ENCODE peak calls at places on chromosomes 5 and 9, in six cellular contexts. O is neuronal stem cell, K is H9, T is mesenchymal stem cell, R is H1, X is trophoblast cell. Q is an unnamed sample.

GRCh38 chr5:12910611-12911010 is 1006.4 kb upstream of the CTNND2 start:
- DNase-seq in O (no peak), R (no peak), T (peak), X (no peak), K (no peak), Q (no peak)

GRCh38 chr5:160685219-160685618 is 166.8 kb downstream of the ATP10B start:
- DNase-seq in O (no peak), R (no peak), T (no peak), K (no peak), X (no peak), Q (no peak)

GRCh38 chr9:91151014-91151740 is 210.5 kb downstream of the AUH start:
- DNase-seq in T (peak), X (no peak), R (no peak), O (no peak), K (no peak), Q (peak)

GRCh38 chr5:14526493-14526892 is 55.1 kb upstream of the OTULINL start:
- DNase-seq in K (no peak), O (no peak), R (no peak), T (no peak), X (no peak), Q (no peak)

GRCh38 chr5:73496984-73497457 is 1.2 kb upstream of the BTF3 start:
- DNase-seq in X (no peak), K (no peak), R (no peak), O (no peak), T (peak), Q (peak)

GRCh38 chr5:68172314-68172713 is 43.2 kb upstream of the PIK3R1 start:
- DNase-seq in T (no peak), K (no peak), X (no peak), R (no peak), O (no peak), Q (no peak)

GRCh38 chr5:98214240-98215051 is 559.0 kb upstream of the RGMB start:
- DNase-seq in K (no peak), X (no peak), O (no peak), R (no peak), T (no peak), Q (peak)

GRCh38 chr9:89442016-89442415 is 55.9 kb downstream of the SEMA4D start:
- DNase-seq in T (no peak), O (no peak), R (no peak), K (no peak), X (no peak), Q (no peak)

GRCh38 chr9:117704024-117704575 is at the start of gene TLR4:
- DNase-seq in O (peak), R (no peak), K (peak), X (peak), T (peak), Q (no peak)

GRCh38 chr5:134003957-134004625 is 684 bp downstream of the VDAC1 start:
- DNase-seq in T (peak), R (no peak), X (peak), O (peak), K (no peak), Q (peak)

GRCh38 chr9:111038336-111039202 is at the start of gene LPAR1:
- DNase-seq in R (peak), X (no peak), K (peak), O (peak), T (peak), Q (peak)

GRCh38 chr9:4362281-4362680 is 62.4 kb upstream of the GLIS3 start:
- DNase-seq in R (no peak), O (no peak), X (no peak), K (no peak), T (no peak), Q (no peak)

GRCh38 chr5:6885581-6885980 is 172.3 kb downstream of the TENT4A start:
- DNase-seq in X (no peak), K (no peak), O (no peak), R (no peak), T (no peak), Q (no peak)

GRCh38 chr5:151670953-151671636 is 15.6 kb downstream of the SPARC start:
- DNase-seq in K (no peak), R (no peak), T (peak), O (no peak), X (no peak), Q (peak)

GRCh38 chr5:11903614-11904269 is 504 bp downstream of the CTNND2 start:
- DNase-seq in O (peak), R (peak), T (peak), K (peak), X (peak), Q (no peak)

GRCh38 chr5:133942589-133943474 is 25.6 kb downstream of the C5orf15 start:
- DNase-seq in O (no peak), K (no peak), R (peak), X (no peak), T (no peak), Q (no peak)

GRCh38 chr9:129414377-129415021 is 206.4 kb downstream of the C9orf50 start:
- DNase-seq in K (no peak), X (peak), T (peak), O (peak), R (no peak), Q (peak)

GRCh38 chr9:130835441-130836298 is 616 bp downstream of the ABL1 start:
- DNase-seq in K (no peak), X (no peak), O (no peak), R (peak), T (peak), Q (peak)

GRCh38 chr5:126805108-126805507 is 28.2 kb downstream of the LMNB1 start:
- DNase-seq in K (no peak), T (no peak), O (no peak), X (no peak), R (no peak), Q (peak)

GRCh38 chr5:91171322-91171721 is 211.8 kb downstream of the ARRDC3 start:
- DNase-seq in R (no peak), T (no peak), K (no peak), X (no peak), O (no peak), Q (no peak)

GRCh38 chr5:94725142-94725541 is 106.7 kb downstream of the SLF1 start:
- DNase-seq in O (no peak), K (no peak), X (no peak), R (no peak), T (no peak), Q (no peak)

GRCh38 chr9:36997414-36997813 is 36.7 kb downstream of the PAX5 start:
- DNase-seq in X (peak), T (no peak), K (no peak), R (no peak), O (no peak), Q (peak)

GRCh38 chr5:6194906-6195612 is 183.3 kb downstream of the MED10 start:
- DNase-seq in K (no peak), X (no peak), T (no peak), R (no peak), O (no peak), Q (no peak)

GRCh38 chr9:107480386-107480789 is 9.2 kb downstream of the KLF4 start:
- DNase-seq in R (no peak), X (peak), O (no peak), T (peak), K (no peak), Q (peak)

GRCh38 chr5:20601678-20602100 is 613.7 kb upstream of the CDH18 start:
- DNase-seq in R (peak), T (peak), O (no peak), X (no peak), K (peak), Q (no peak)

GRCh38 chr9:121288874-121289553 is 21.1 kb downstream of the GSN start:
- DNase-seq in O (peak), T (peak), K (peak), R (peak), X (peak), Q (peak)

GRCh38 chr5:33576726-33577620 is 136.2 kb downstream of the TARS1 start:
- DNase-seq in R (no peak), T (no peak), X (no peak), O (no peak), K (no peak), Q (peak)

GRCh38 chr9:112795946-112796345 is 45.4 kb downstream of the SNX30 start:
- DNase-seq in X (no peak), K (no peak), O (no peak), R (no peak), T (no peak), Q (no peak)

DNA sequence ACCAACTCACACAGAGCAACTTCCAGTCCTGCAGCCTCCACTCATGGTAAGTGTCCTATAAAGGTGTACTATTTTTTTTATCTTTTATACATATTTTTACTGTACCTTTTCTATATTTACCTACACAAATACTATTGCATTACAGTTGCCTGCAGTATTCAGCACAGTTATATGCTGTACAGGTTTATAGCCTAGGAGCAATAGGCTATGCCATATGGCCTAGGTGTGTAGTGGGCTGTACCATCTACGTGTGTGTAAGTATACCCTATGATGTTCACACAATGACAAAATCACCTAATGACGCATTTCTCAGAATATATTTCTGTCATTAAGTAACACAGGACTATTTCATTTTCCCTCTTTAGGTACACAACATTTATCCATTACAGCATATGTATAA is 16.7 kb downstream of the S100Z start:
- DNase-seq in O (no peak), X (no peak), K (no peak), T (no peak), R (no peak), Q (no peak)
- H2AFZ ChIP-seq in O (no peak), X (no peak), K (no peak), T (no peak), R (no peak), Q (no peak)

DNA sequence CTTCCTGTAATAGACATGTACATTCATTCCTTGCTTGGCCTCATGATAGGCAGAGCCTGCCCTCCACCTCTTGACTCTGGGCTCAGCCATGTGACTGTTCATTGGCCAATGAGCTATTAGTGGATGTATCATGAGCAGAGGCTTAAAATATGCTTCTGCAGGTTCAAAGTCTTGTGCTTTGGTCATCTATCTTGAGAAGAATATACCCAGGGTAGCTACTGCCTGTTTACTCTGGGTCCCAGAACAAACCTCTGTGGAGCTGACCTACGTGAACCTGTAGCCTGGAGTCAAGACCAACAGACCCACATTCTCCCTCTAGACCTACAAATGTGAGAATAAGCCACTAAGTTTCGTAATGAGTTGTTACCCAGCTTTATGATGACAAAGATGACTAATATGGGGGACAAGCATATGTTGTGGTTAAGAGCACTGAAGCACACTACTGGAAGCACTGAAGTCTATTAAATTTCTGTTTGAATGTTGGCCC is 244.4 kb downstream of the MAST4 start:
- DNase-seq in R (no peak), X (no peak), O (no peak), K (no peak), T (peak), Q (no peak)
- H3K4ac ChIP-seq in R (no peak), X (no peak), O (no peak), K (no peak), T (no peak), Q (no peak)

GRCh38 chr5:53545744-53546143 is 14.7 kb upstream of the NDUFS4 start:
- DNase-seq in X (no peak), K (peak), R (no peak), O (peak), T (no peak), Q (no peak)

GRCh38 chr5:53542917-53543316 is 17.5 kb upstream of the NDUFS4 start:
- DNase-seq in X (no peak), K (no peak), R (no peak), O (no peak), T (no peak), Q (no peak)

GRCh38 chr5:53537711-53538110 is 22.7 kb upstream of the NDUFS4 start:
- DNase-seq in K (no peak), O (no peak), R (no peak), X (no peak), T (no peak), Q (no peak)

GRCh38 chr5:53547226-53547625 is 13.2 kb upstream of the NDUFS4 start:
- DNase-seq in R (no peak), O (no peak), X (no peak), T (no peak), K (no peak), Q (no peak)

GRCh38 chr5:53543401-53543800 is 17.0 kb upstream of the NDUFS4 start:
- DNase-seq in K (no peak), X (no peak), T (no peak), R (no peak), O (no peak), Q (peak)
- H2AFZ ChIP-seq in K (no peak), X (no peak), T (no peak), R (no peak), O (peak), Q (no peak)

DNA sequence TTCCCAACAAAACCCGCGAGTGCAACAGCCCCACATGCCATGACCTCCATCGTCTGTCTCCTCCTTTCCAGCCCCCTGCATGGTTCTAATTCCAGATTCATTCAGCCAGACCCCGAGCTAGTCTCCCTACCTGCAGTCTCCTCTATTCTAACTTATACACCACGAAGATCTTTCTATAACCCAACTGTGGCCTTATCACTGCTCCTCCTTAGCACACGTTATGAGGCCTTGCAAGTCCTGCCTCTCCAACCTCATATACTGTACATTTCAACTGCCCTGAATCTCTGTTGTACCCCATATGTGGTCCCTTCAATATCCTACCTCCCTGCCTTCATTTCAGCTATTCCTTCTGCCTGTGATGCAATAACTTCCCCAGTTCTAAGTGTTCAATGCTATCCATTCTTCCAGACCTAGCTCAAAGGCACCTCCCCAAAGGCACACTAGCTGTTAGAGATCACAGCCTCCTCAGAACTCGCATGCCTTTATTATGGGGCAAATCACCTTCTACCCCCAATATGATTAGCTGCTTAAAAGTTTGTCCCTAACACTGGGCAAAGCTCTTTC is 215.1 kb upstream of the TRIM32 start:
- DNase-seq in K (no peak), R (peak), O (no peak), T (no peak), X (no peak), Q (no peak)
- H3K4ac ChIP-seq in K (no peak), R (peak), O (no peak), T (no peak), X (no peak), Q (no peak)

GRCh38 chr9:138117101-138117750 is 239.6 kb downstream of the CACNA1B start:
- DNase-seq in T (no peak), O (no peak), X (no peak), K (peak), R (no peak), Q (no peak)
- H2AFZ ChIP-seq in T (no peak), O (no peak), X (no peak), K (no peak), R (no peak), Q (no peak)